ENCODE peak calls at places on chromosomes 12 and 14, in eight cellular contexts. D is psoas muscle, S is A549, X is fibroblast of lung, Q is hepatocyte, F is lower lobe of right lung, M is gastrocnemius medialis, E is neural progenitor cell. T is an unnamed sample. For H3K4me1, the result is how much of the 10 kb centered on the place peaks cover.

GRCh38 chr14:34433957-34434356 is 28.1 kb downstream of the SPTSSA start:
- DNase-seq in D (no peak), S (no peak), X (no peak), Q (no peak), F (no peak), M (no peak), E (no peak), T (no peak)

GRCh38 chr12:14910090-14910915 is 24.6 kb upstream of the MGP start:
- DNase-seq in D (no peak), S (no peak), X (no peak), Q (no peak), F (no peak), M (no peak), E (no peak), T (no peak)

GRCh38 chr14:93986972-93987371 is 10.1 kb upstream of the CCDC197 start:
- DNase-seq in D (peak), S (no peak), X (no peak), Q (no peak), F (no peak), M (peak), E (no peak), T (no peak)

GRCh38 chr12:58850826-58851225 is 69.5 kb downstream of the LRIG3 start:
- DNase-seq in D (no peak), S (no peak), X (no peak), Q (no peak), F (no peak), M (no peak), E (no peak), T (no peak)

GRCh38 chr14:47008732-47009131 is 357.2 kb upstream of the RPL10L start:
- DNase-seq in D (no peak), S (no peak), X (no peak), Q (no peak), F (no peak), M (no peak), E (no peak), T (no peak)

GRCh38 chr14:68794856-68795601 is 2.2 kb upstream of the ZFP36L1 start:
- DNase-seq in D (no peak), S (no peak), X (peak), Q (peak), F (no peak), M (no peak), E (peak), T (no peak)

GRCh38 chr12:109727039-109727723 is 13.6 kb downstream of the FAM222A start:
- DNase-seq in D (peak), S (no peak), X (no peak), Q (no peak), F (peak), M (no peak), E (peak), T (no peak)

GRCh38 chr14:23578560-23579310 is at the start of gene JPH4:
- DNase-seq in D (no peak), S (no peak), X (no peak), Q (peak), F (no peak), M (no peak), E (peak), T (no peak)

GRCh38 chr12:6871052-6871957 is 1.8 kb downstream of the SPSB2 start:
- DNase-seq in D (no peak), S (peak), X (no peak), Q (peak), F (no peak), M (no peak), E (peak), T (peak)

GRCh38 chr14:38065101-38065762 is 142.5 kb upstream of the SSTR1 start:
- DNase-seq in D (no peak), S (no peak), X (no peak), Q (no peak), F (no peak), M (no peak), E (no peak), T (no peak)

GRCh38 chr14:21298358-21298757 is 18.5 kb downstream of the RPGRIP1 start:
- DNase-seq in D (no peak), S (no peak), X (no peak), Q (no peak), F (no peak), M (no peak), E (no peak), T (no peak)

GRCh38 chr12:1540690-1541089 is 53.7 kb downstream of the FBXL14 start:
- DNase-seq in D (no peak), S (no peak), X (no peak), Q (no peak), F (no peak), M (no peak), E (no peak), T (no peak)

GRCh38 chr14:53295985-53296582 is 143.0 kb upstream of the DDHD1 start:
- DNase-seq in D (no peak), S (peak), X (peak), Q (peak), F (no peak), M (no peak), E (peak), T (no peak)

GRCh38 chr14:75979071-75979571 is 2.7 kb downstream of the TGFB3 start:
- DNase-seq in D (peak), S (peak), X (peak), Q (peak), F (no peak), M (no peak), E (peak), T (peak)

GRCh38 chr12:130832561-130833209 is 6.4 kb downstream of the STX2 start:
- DNase-seq in D (peak), S (no peak), X (peak), Q (peak), F (no peak), M (no peak), E (no peak), T (peak)

GRCh38 chr12:108608616-108609015 is 10.7 kb upstream of the TMEM119 start:
- DNase-seq in D (no peak), S (no peak), X (no peak), Q (no peak), F (no peak), M (no peak), E (no peak), T (no peak)

GRCh38 chr14:93114068-93114710 is 1.5 kb downstream of the ITPK1 start:
- DNase-seq in D (no peak), S (no peak), X (no peak), Q (peak), F (no peak), M (no peak), E (peak), T (no peak)

GRCh38 chr12:52075409-52075724 is 4.1 kb upstream of the SMIM41 start:
- DNase-seq in D (no peak), S (no peak), X (no peak), Q (no peak), F (no peak), M (no peak), E (no peak), T (no peak)

GRCh38 chr14:66120402-66120801 is 365.8 kb upstream of the CCDC196 start:
- DNase-seq in D (no peak), S (no peak), X (no peak), Q (no peak), F (no peak), M (no peak), E (no peak), T (no peak)

GRCh38 chr14:65258391-65258790 is 154.1 kb upstream of the FUT8 start:
- DNase-seq in D (no peak), S (peak), X (peak), Q (no peak), F (no peak), M (no peak), E (no peak), T (no peak)

GRCh38 chr12:1811281-1811947 is 9.0 kb upstream of the LRTM2 start:
- DNase-seq in D (peak), S (no peak), X (peak), Q (no peak), F (no peak), M (no peak), E (no peak), T (no peak)

GRCh38 chr14:55373784-55374725 is 37.6 kb downstream of the ATG14 start:
- DNase-seq in D (no peak), S (no peak), X (no peak), Q (peak), F (no peak), M (no peak), E (no peak), T (no peak)

GRCh38 chr12:21169878-21170472 is 39.0 kb downstream of the SLCO1B1 start:
- DNase-seq in D (no peak), S (peak), X (peak), Q (peak), F (no peak), M (no peak), E (peak), T (peak)

GRCh38 chr12:530871-531270 is 71.1 kb downstream of the B4GALNT3 start:
- DNase-seq in D (no peak), S (no peak), X (no peak), Q (no peak), F (no peak), M (no peak), E (no peak), T (no peak)

GRCh38 chr12:46391630-46392029 is 19.1 kb upstream of the SLC38A2 start:
- DNase-seq in D (no peak), S (no peak), X (peak), Q (no peak), F (no peak), M (no peak), E (no peak), T (no peak)

GRCh38 chr12:65330341-65330740 is 51.9 kb downstream of the MSRB3 start:
- DNase-seq in D (no peak), S (no peak), X (peak), Q (peak), F (no peak), M (no peak), E (no peak), T (no peak)

GRCh38 chr12:97921957-97922722 is 459.5 kb downstream of the RMST start:
- DNase-seq in D (no peak), S (no peak), X (peak), Q (no peak), F (no peak), M (no peak), E (no peak), T (no peak)

GRCh38 chr14:102922490-102923200 is at the start of gene AMN:
- DNase-seq in D (no peak), S (peak), X (no peak), Q (peak), F (peak), M (no peak), E (peak), T (peak)

GRCh38 chr14:23789696-23790095 is 153.5 kb downstream of the DHRS2 start:
- DNase-seq in D (no peak), S (no peak), X (no peak), Q (no peak), F (no peak), M (no peak), E (no peak), T (no peak)

GRCh38 chr14:89248430-89249295 is 168.4 kb downstream of the FOXN3 start:
- DNase-seq in D (no peak), S (no peak), X (no peak), Q (no peak), F (no peak), M (no peak), E (no peak), T (no peak)

GRCh38 chr14:66121859-66122258 is 364.3 kb upstream of the CCDC196 start:
- DNase-seq in D (no peak), S (no peak), X (no peak), Q (no peak), F (no peak), M (no peak), E (peak), T (no peak)

GRCh38 chr14:64520699-64521098 is 16.1 kb downstream of the ZBTB1 start:
- DNase-seq in D (no peak), S (no peak), X (no peak), Q (no peak), F (peak), M (no peak), E (no peak), T (no peak)

GRCh38 chr12:95197636-95198035 is 19.6 kb downstream of the FGD6 start:
- DNase-seq in D (no peak), S (no peak), X (no peak), Q (no peak), F (no peak), M (no peak), E (no peak), T (no peak)

GRCh38 chr12:15446798-15447197 is 124.5 kb downstream of the PTPRO start:
- DNase-seq in D (no peak), S (peak), X (peak), Q (no peak), F (no peak), M (no peak), E (no peak), T (no peak)

GRCh38 chr12:129075451-129076208 is 222.4 kb downstream of the GLT1D1 start:
- DNase-seq in D (no peak), S (no peak), X (no peak), Q (no peak), F (no peak), M (no peak), E (no peak), T (no peak)

GRCh38 chr14:93945070-93945399 is 17.9 kb downstream of the FAM181A start:
- DNase-seq in D (peak), S (no peak), X (no peak), Q (no peak), F (no peak), M (no peak), E (no peak), T (no peak)

GRCh38 chr12:49440031-49440430 is 72.8 kb downstream of the SPATS2 start:
- DNase-seq in D (no peak), S (no peak), X (peak), Q (no peak), F (no peak), M (no peak), E (no peak), T (no peak)

GRCh38 chr12:91926810-91927209 is 218.8 kb downstream of the BTG1 start:
- DNase-seq in D (no peak), S (peak), X (peak), Q (peak), F (no peak), M (no peak), E (no peak), T (no peak)

DNA sequence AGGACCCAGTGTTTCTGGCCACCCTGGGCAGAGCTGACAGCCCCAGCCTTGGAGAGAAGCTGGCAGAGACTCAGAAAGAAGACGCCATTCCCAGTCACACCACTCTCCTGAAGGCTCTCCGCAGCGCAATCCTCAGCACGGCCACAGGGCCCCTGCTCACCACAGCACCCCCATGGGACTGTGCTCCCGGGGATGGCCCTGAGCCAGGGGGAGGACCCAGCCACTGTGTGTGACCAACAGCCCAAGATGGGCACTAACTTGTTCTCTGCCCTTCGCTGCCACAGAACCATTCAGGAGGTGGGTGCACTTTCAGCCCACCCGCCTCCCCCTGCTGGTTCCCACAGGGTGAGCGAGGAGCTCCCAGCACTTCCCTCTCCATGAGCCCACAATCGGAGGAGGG is 57.1 kb downstream of the CCNK start:
- DNase-seq in D (no peak), S (peak), X (no peak), Q (no peak), F (no peak), M (no peak), E (no peak), T (no peak)
- TF ChIP-seq CTCF in D (no peak), S (no peak), X (no peak), Q (no peak), F (no peak), M (no peak), E (peak), T (no peak)

GRCh38 chr12:48041591-48042423 is 37.5 kb upstream of the COL2A1 start:
- DNase-seq in D (no peak), S (no peak), X (no peak), Q (no peak), F (no peak), M (no peak), E (no peak), T (no peak)

GRCh38 chr12:48038085-48038484 is 33.8 kb upstream of the COL2A1 start:
- DNase-seq in D (no peak), S (no peak), X (no peak), Q (no peak), F (no peak), M (no peak), E (no peak), T (no peak)

GRCh38 chr12:48037267-48037915 is 33.1 kb upstream of the COL2A1 start:
- DNase-seq in D (no peak), S (no peak), X (peak), Q (peak), F (no peak), M (no peak), E (peak), T (peak)

GRCh38 chr12:48039151-48039550 is 34.9 kb upstream of the COL2A1 start:
- DNase-seq in D (no peak), S (no peak), X (no peak), Q (no peak), F (no peak), M (no peak), E (no peak), T (no peak)

DNA sequence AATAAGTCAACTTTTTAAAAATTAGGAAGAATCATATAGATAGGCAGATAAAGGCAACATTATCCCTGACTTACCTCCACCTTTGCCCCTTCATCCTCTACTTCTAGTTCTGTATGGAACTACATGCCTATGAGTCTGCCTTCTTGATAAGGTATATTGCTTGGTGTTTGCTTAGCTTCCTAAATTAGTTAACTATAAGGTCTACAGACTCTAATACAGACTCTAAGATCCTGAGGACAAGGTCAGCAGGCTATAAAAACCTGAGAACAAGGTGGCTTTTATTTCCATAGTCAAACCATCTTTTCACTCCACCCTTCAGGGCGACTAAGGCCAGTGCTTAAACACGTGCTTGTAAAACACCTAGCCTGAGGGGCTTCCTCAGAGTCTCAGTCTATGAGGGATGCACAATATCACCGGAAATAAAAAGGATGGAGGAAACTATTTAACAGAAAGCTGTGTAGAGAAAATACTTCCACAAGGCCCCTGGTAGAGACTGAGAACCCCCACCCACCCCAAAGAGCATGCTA is 36.1 kb upstream of the COL2A1 start:
- DNase-seq in D (no peak), S (no peak), X (no peak), Q (no peak), F (no peak), M (no peak), E (no peak), T (no peak)
- H3K4me1 ChIP-seq in D (under half), S (under half), X (under half), Q (under half), F (under half), M (under half), E (under half), T (under half)

GRCh38 chr12:10562306-10562933 is 51.0 kb downstream of the MAGOHB start:
- DNase-seq in D (no peak), S (peak), X (peak), Q (peak), F (no peak), M (no peak), E (peak), T (no peak)
- TF ChIP-seq CTCF in D (peak), S (peak), X (peak), Q (peak), F (peak), M (peak), E (peak), T (peak)

GRCh38 chr12:89350260-89350659 is 2.0 kb downstream of the DUSP6 start:
- DNase-seq in D (no peak), S (no peak), X (no peak), Q (no peak), F (no peak), M (no peak), E (peak), T (no peak)

GRCh38 chr12:89348894-89349669 is 3.2 kb downstream of the DUSP6 start:
- DNase-seq in D (no peak), S (no peak), X (no peak), Q (no peak), F (no peak), M (no peak), E (peak), T (no peak)

GRCh38 chr12:89350661-89351488 is 1.4 kb downstream of the DUSP6 start:
- DNase-seq in D (peak), S (no peak), X (peak), Q (peak), F (peak), M (no peak), E (peak), T (peak)

GRCh38 chr12:89351489-89352241 is 636 bp downstream of the DUSP6 start:
- DNase-seq in D (peak), S (peak), X (peak), Q (peak), F (peak), M (no peak), E (no peak), T (no peak)

DNA sequence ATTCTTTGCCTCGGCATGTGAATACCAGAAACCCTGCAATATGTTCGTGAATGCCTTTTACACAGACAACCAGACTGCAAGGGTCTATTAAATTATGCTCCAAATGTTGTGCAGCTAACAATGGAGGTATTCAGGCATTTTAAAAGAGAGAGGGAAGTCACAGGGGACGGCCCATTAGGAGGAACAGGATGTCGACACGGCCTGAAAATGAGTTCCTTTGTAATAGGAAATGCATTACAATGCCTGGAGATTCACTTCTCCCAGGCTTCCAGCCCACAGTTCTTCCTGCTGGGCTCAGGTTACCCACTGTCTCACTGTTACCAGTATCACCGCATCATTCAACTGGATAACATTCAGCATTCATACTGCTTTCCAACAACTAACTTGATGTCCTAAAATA is 2.5 kb downstream of the DUSP6 start:
- DNase-seq in D (no peak), S (no peak), X (peak), Q (no peak), F (no peak), M (peak), E (peak), T (no peak)
- H3K4me1 ChIP-seq in D (under half), S (under half), X (under half), Q (under half), F (under half), M (under half), E (half or more), T (under half)